ENCODE peak calls at places on chromosomes 3 and 15, in six cellular contexts. E, B, O, L, I and W are unnamed samples.

GRCh38 chr3:184459355-184459754 is 79.5 kb downstream of the CHRD start:
- DNase-seq in E (no peak), B (peak; percentile 94), O (no peak), L (no peak), I (no peak), W (no peak)

GRCh38 chr3:11718582-11719405 is 75.1 kb upstream of the VGLL4 start:
- DNase-seq in E (no peak), B (peak; percentile 67), O (peak; percentile 44), L (peak; percentile 55), I (peak; percentile 58), W (no peak)

GRCh38 chr3:49924683-49925082 is 4.9 kb downstream of the MON1A start:
- DNase-seq in E (no peak), B (peak; percentile 90), O (no peak), L (no peak), I (no peak), W (peak; percentile 47)

GRCh38 chr3:133835961-133836360 is 30.3 kb downstream of the SRPRB start:
- DNase-seq in E (no peak), B (no peak), O (no peak), L (no peak), I (peak; percentile 2), W (no peak)

GRCh38 chr3:145243875-145244274 is 917.1 kb downstream of the PLOD2 start:
- DNase-seq in E (no peak), B (peak; percentile 78), O (no peak), L (no peak), I (no peak), W (peak; percentile 60)

GRCh38 chr15:40340740-40341400 is at the start of gene CCDC9B:
- DNase-seq in E (no peak), B (peak; percentile 92), O (peak; percentile 91), L (no peak), I (peak; percentile 81), W (peak; percentile 70)

GRCh38 chr3:160473978-160474377 is 24.4 kb upstream of the TRIM59 start:
- DNase-seq in E (no peak), B (peak; percentile 95), O (no peak), L (no peak), I (no peak), W (peak; percentile 96)

GRCh38 chr3:150800722-150801121 is 37.8 kb upstream of the SIAH2 start:
- DNase-seq in E (no peak), B (no peak), O (no peak), L (no peak), I (no peak), W (no peak)

GRCh38 chr15:35674873-35675781 is 129.2 kb upstream of the DPH6 start:
- DNase-seq in E (no peak), B (peak; percentile 74), O (no peak), L (no peak), I (no peak), W (peak; percentile 69)

GRCh38 chr15:38905634-38906033 is 341.0 kb upstream of the RASGRP1 start:
- DNase-seq in E (no peak), B (peak; percentile 52), O (no peak), L (no peak), I (no peak), W (no peak)

GRCh38 chr3:193906849-193907410 is 229.0 kb upstream of the HES1 start:
- DNase-seq in E (no peak), B (no peak), O (no peak), L (no peak), I (no peak), W (no peak)

GRCh38 chr3:115646027-115646690 is 22.8 kb downstream of the GAP43 start:
- DNase-seq in E (no peak), B (no peak), O (no peak), L (no peak), I (no peak), W (no peak)

DNA sequence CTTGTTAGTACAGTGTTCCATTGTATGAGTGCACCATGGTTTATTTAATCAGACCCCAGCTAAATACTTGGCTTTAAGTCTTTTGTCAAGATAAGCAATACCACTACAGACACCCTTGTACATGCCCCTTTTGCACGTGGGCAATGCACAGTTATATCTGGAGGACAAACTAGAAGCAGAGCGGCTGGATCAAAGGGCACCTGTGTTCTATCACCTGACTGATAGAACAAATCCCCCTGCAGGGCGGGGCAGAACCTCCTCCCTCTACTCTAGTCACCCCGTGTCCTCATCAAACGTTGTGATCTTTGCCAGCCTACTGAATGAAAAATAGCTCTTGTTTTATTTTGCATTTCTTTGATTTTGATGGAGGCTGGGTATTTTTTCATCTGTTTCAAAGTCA is 314.9 kb downstream of the TLE3 start:
- DNase-seq in E (no peak), B (no peak), O (no peak), L (peak; percentile 81), I (no peak), W (no peak)
- H3K4me3 ChIP-seq in E (no peak overlapping the region), B (no peak overlapping the region), O (no peak overlapping the region), L (peak overlapping the region; percentile 50), I (no peak overlapping the region), W (no peak overlapping the region)

GRCh38 chr3:42682301-42683070 is 2.9 kb upstream of the KLHL40 start:
- DNase-seq in E (no peak), B (no peak), O (no peak), L (no peak), I (no peak), W (no peak)

GRCh38 chr3:42684632-42685362 is 540 bp upstream of the KLHL40 start:
- DNase-seq in E (no peak), B (no peak), O (no peak), L (no peak), I (no peak), W (no peak)

GRCh38 chr3:42685363-42685881 is at the start of gene KLHL40:
- DNase-seq in E (no peak), B (no peak), O (peak; percentile 16), L (no peak), I (no peak), W (no peak)

GRCh38 chr3:42685891-42686820 is 819 bp downstream of the KLHL40 start:
- DNase-seq in E (no peak), B (no peak), O (peak; percentile 13), L (no peak), I (no peak), W (no peak)

DNA sequence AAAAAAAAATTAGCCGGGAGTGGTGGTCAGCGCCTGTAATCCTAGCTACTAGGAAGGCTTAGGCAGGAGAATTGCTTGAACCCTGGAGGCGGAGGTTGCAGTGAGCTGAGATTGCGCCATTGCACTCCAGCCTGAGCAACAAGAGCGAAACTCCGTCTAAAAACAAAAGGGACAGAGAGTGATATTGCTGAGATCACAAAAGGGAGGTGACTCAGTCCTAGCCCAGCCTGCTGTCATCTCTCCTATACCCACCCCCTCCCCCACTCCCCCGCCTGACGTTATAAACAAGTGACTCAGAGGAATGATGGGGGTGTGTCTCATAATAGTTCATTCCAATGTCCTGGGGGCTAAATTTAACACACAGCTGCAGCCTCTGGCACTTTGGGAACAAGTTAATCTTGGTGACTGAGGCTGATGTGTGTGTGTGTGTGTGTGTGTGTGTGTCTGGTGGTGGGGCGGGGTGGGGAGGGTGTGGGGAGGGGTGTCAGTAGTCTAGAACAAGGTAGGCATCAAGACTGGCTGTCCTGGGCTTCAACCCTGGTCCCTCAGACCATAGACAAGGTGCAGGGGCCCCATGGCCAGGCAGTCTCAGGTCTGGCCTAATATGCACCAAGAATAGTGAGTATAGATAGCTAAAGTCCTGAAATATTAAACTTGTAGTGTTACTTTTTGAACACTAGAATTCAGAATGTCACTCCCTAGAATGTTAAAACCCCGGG is 1.3 kb upstream of the KLHL40 start:
- DNase-seq in E (peak; percentile 42), B (peak; percentile 97), O (peak; percentile 75), L (no peak), I (peak; percentile 20), W (peak; percentile 89)
- H3K4me3 ChIP-seq in E (no peak overlapping the region), B (no peak overlapping the region), O (peak overlapping the region; percentile 39), L (no peak overlapping the region), I (no peak overlapping the region), W (no peak overlapping the region)

DNA sequence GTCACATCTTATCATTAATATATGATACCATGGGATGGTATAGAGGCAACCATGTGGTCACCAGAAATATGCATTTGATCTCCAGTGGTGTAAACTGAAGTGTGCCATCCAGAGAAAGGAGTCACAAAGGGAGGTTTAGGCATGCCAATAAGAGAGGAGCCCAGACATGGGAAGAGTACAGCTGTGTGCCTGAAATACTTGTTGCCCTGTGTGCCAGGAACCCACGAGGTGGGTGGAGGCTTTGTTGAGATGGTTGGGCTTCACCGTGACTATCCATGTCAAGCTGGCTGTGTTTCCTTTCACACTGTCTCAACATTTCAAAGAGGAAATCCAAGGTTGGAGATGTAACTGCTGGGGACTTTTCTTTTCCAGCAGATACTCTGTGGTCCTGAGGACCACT is 43.5 kb downstream of the CACNA2D3 start:
- DNase-seq in E (no peak), B (no peak), O (peak; percentile 26), L (no peak), I (no peak), W (no peak)
- H3K4me3 ChIP-seq in E (no peak overlapping the region), B (no peak overlapping the region), O (no peak overlapping the region), L (no peak overlapping the region), I (no peak overlapping the region), W (no peak overlapping the region)

DNA sequence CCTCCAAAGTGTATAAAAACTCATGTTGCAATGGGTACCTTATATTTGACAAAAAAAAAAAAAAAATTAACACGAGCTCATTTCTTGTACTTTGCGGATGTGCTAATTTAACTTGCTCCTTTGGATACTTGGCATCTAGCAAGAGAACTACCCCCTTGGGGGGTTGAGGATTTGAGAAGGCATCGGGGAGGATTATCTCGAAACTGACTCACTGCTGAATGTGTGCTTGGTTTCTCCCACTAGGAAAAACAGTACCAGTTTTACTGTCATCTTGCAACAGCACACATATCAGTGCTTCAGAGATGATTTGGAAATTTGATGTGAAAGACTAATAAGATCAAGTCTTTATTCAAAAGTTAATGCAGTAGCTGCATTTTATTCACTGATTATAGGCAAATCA is 886 bp downstream of the EXOG start:
- DNase-seq in E (no peak), B (peak; percentile 33), O (no peak), L (peak; percentile 12), I (no peak), W (no peak)
- H3K4me3 ChIP-seq in E (peak overlapping the region; percentile 89), B (peak overlapping the region; percentile 82), O (peak overlapping the region; percentile 86), L (peak overlapping the region; percentile 77), I (no peak overlapping the region), W (peak overlapping the region; percentile 89)

GRCh38 chr3:172251211-172251610 is 197.0 kb downstream of the GHSR start:
- DNase-seq in E (no peak), B (no peak), O (no peak), L (no peak), I (no peak), W (no peak)

GRCh38 chr3:172249039-172249438 is 199.2 kb downstream of the GHSR start:
- DNase-seq in E (no peak), B (peak; percentile 76), O (no peak), L (no peak), I (no peak), W (no peak)

GRCh38 chr3:172256101-172256687 is 192.1 kb downstream of the GHSR start:
- DNase-seq in E (no peak), B (peak; percentile 75), O (no peak), L (no peak), I (peak; percentile 26), W (peak; percentile 39)

GRCh38 chr3:172254542-172254941 is 193.7 kb downstream of the GHSR start:
- DNase-seq in E (no peak), B (no peak), O (no peak), L (no peak), I (no peak), W (no peak)

GRCh38 chr3:172253200-172253599 is 195.1 kb downstream of the GHSR start:
- DNase-seq in E (no peak), B (no peak), O (no peak), L (no peak), I (no peak), W (no peak)
- H3K4me3 ChIP-seq in E (no peak overlapping the region), B (no peak overlapping the region), O (no peak overlapping the region), L (no peak overlapping the region), I (no peak overlapping the region), W (no peak overlapping the region)

GRCh38 chr15:48176097-48176496 is 2.0 kb downstream of the MYEF2 start:
- DNase-seq in E (no peak), B (no peak), O (no peak), L (no peak), I (no peak), W (peak; percentile 3)
- H3K4me3 ChIP-seq in E (no peak overlapping the region), B (no peak overlapping the region), O (no peak overlapping the region), L (peak overlapping the region; percentile 84), I (no peak overlapping the region), W (no peak overlapping the region)